ENCODE peak calls at places on chromosomes 3 and 15, in six cellular contexts. R is stomach; G is PC-9; L is left ventricle myocardium inferior; F is CD4-positive, CD25-positive, alpha-beta regulatory T cell; C is fibroblast of lung. X is an unnamed sample.

GRCh38 chr15:37165420-37165819 is 65.1 kb upstream of the MEIS2 start:
- DNase-seq in C (no peak), G (no peak), F (no peak), L (no peak), R (no peak), X (no peak)

GRCh38 chr3:9912294-9912935 is 4.5 kb upstream of the IL17RC start:
- DNase-seq in F (peak; percentile 32), C (peak; percentile 56), L (no peak), G (no peak), R (no peak), X (peak; percentile 66)

GRCh38 chr15:80386151-80386550 is 18.0 kb upstream of the ARNT2 start:
- DNase-seq in R (no peak), G (no peak), F (no peak), C (no peak), L (no peak), X (no peak)

GRCh38 chr15:65940618-65940909 is 71.3 kb downstream of the RAB11A start:
- DNase-seq in C (no peak), L (no peak), R (no peak), F (no peak), G (peak; percentile 43), X (peak; percentile 24)

GRCh38 chr15:58065011-58065444 is 483 bp downstream of the ALDH1A2 start:
- DNase-seq in G (no peak), L (peak; percentile 38), R (no peak), C (no peak), F (no peak), X (no peak)

GRCh38 chr3:89699771-89700170 is 592.4 kb downstream of the EPHA3 start:
- DNase-seq in F (no peak), G (no peak), L (no peak), R (no peak), C (no peak), X (peak; percentile 15)

GRCh38 chr15:83304861-83305661 is 20.6 kb upstream of the BNC1 start:
- DNase-seq in C (no peak), F (no peak), R (no peak), L (no peak), G (peak; percentile 17), X (peak; percentile 90)

GRCh38 chr3:195908439-195909293 is at the start of gene TNK2:
- DNase-seq in R (peak; percentile 47), G (peak; percentile 53), F (peak; percentile 55), L (no peak), C (no peak), X (no peak)

GRCh38 chr3:120418446-120418845 is 32.3 kb downstream of the FSTL1 start:
- DNase-seq in F (no peak), L (no peak), R (no peak), C (no peak), G (no peak), X (no peak)

GRCh38 chr3:26624209-26624775 is 1.7 kb downstream of the LRRC3B start:
- DNase-seq in F (no peak), R (no peak), L (no peak), G (no peak), C (no peak), X (no peak)

GRCh38 chr3:196135693-196136639 is 54.1 kb upstream of the TFRC start:
- DNase-seq in G (peak; percentile 90), L (no peak), R (no peak), F (no peak), C (no peak), X (peak; percentile 97)

GRCh38 chr3:100244264-100244663 is 16.5 kb upstream of the TBC1D23 start:
- DNase-seq in F (no peak), R (no peak), C (no peak), G (no peak), L (no peak), X (no peak)

GRCh38 chr15:51334011-51334426 is 4.4 kb downstream of the CYP19A1 start:
- DNase-seq in G (no peak), R (no peak), C (no peak), F (no peak), L (no peak), X (no peak)

GRCh38 chr15:51335538-51335961 is 2.8 kb downstream of the CYP19A1 start:
- DNase-seq in G (no peak), R (no peak), C (no peak), F (no peak), L (no peak), X (no peak)

GRCh38 chr15:51336011-51336410 is 2.4 kb downstream of the CYP19A1 start:
- DNase-seq in L (peak; percentile 50), G (no peak), F (no peak), R (no peak), C (no peak), X (no peak)

GRCh38 chr15:51333571-51333970 is 4.8 kb downstream of the CYP19A1 start:
- DNase-seq in C (no peak), F (no peak), R (no peak), L (no peak), G (no peak), X (no peak)

GRCh38 chr15:51335087-51335486 is 3.3 kb downstream of the CYP19A1 start:
- DNase-seq in C (no peak), R (no peak), F (no peak), L (no peak), G (no peak), X (no peak)
- H3K4me1 ChIP-seq in C (no peaks in the 10 kb centered on the region), R (no peaks in the 10 kb centered on the region), F (no peaks in the 10 kb centered on the region), L (peaks cover 70% of the 10 kb centered on the region), G (no peaks in the 10 kb centered on the region), X (no peaks in the 10 kb centered on the region)

DNA sequence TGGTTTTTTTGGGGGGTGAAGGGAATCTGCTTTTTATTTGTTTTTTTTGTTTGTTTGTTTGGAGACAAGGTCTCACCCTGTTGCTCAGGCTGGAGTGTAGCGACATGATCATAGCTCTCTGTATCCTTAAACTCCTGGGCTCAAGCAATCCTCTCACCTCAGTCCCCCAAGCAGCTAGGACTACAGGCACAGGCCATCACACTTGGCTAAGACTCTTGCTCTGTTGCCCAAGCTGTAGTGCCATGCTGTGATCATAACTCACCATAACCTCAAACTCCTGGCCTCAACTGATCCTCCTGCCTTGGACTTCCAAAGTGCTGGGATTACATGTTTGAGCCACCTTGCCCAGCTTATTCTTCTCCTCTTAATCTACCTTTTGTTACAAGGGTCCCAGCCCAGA is 31.8 kb downstream of the GPR176 start:
- DNase-seq in F (no peak), L (no peak), G (no peak), C (no peak), R (no peak), X (no peak)
- H3K27ac ChIP-seq in F (no peak overlapping the region), L (no peak overlapping the region), G (no peak overlapping the region), C (no peak overlapping the region), R (no peak overlapping the region), X (peak overlapping the region; percentile 6)

GRCh38 chr3:147408180-147409105 is 722 bp upstream of the ZIC1 start:
- DNase-seq in C (no peak), G (no peak), F (no peak), R (no peak), L (no peak), X (no peak)
- H3K4me1 ChIP-seq in C (peaks cover 4% of the 10 kb centered on the region), G (no peaks in the 10 kb centered on the region), F (peaks cover 29% of the 10 kb centered on the region), R (peaks cover 29% of the 10 kb centered on the region), L (peaks cover 54% of the 10 kb centered on the region), X (no peaks in the 10 kb centered on the region)

GRCh38 chr3:55329849-55330248 is 157.3 kb downstream of the WNT5A start:
- DNase-seq in C (peak; percentile 87), L (no peak), R (no peak), G (peak; percentile 20), F (no peak), X (peak; percentile 76)
- H3K27ac ChIP-seq in C (peak overlapping the region; percentile 74), L (no peak overlapping the region), R (no peak overlapping the region), G (peak overlapping the region; percentile 53), F (no peak overlapping the region), X (no peak overlapping the region)

GRCh38 chr3:174358252-174358651 is 500.9 kb upstream of the NAALADL2 start:
- DNase-seq in F (no peak), R (no peak), G (no peak), C (peak; percentile 16), L (no peak), X (no peak)

GRCh38 chr3:174365796-174366195 is 493.3 kb upstream of the NAALADL2 start:
- DNase-seq in R (no peak), C (no peak), G (no peak), F (no peak), L (no peak), X (no peak)

DNA sequence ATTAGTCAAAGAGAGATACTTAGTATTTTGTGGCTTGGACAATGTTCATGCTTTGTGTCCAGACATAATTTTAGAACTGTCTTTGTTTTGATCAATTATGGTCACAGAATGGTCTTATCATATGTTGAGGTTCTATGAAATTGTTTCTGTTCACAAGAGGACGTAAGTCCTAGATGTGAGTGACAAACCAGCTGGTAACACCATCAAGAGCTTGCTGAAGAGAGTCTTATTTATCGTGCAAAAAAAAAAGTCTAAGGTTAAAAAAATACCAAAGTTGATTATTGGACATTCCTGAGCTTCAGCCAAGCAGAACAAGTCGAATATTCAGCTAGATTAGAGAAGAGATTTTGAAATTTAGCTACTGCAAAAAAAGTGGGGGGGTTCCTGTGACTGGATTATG is 495.9 kb upstream of the NAALADL2 start:
- DNase-seq in F (no peak), R (no peak), G (no peak), C (no peak), L (no peak), X (no peak)
- H3K4me1 ChIP-seq in F (no peaks in the 10 kb centered on the region), R (no peaks in the 10 kb centered on the region), G (no peaks in the 10 kb centered on the region), C (no peaks in the 10 kb centered on the region), L (no peaks in the 10 kb centered on the region), X (no peaks in the 10 kb centered on the region)

GRCh38 chr3:52835766-52836470 is 1.1 kb upstream of the MUSTN1 start:
- DNase-seq in G (no peak), F (no peak), R (no peak), C (no peak), L (peak; percentile 32), X (no peak)
- H3K27ac ChIP-seq in G (no peak overlapping the region), F (no peak overlapping the region), R (no peak overlapping the region), C (no peak overlapping the region), L (peak overlapping the region; percentile 65), X (no peak overlapping the region)

GRCh38 chr3:42655980-42656679 is 2.6 kb downstream of the ZBTB47 start:
- DNase-seq in F (no peak), L (no peak), C (peak; percentile 48), G (no peak), R (no peak), X (no peak)

GRCh38 chr3:42658771-42659390 is 5.4 kb downstream of the ZBTB47 start:
- DNase-seq in G (no peak), L (no peak), F (no peak), C (no peak), R (no peak), X (no peak)

GRCh38 chr3:42658091-42658770 is 4.7 kb downstream of the ZBTB47 start:
- DNase-seq in G (no peak), L (no peak), F (no peak), C (no peak), R (no peak), X (no peak)

GRCh38 chr3:42656680-42657610 is 3.4 kb downstream of the ZBTB47 start:
- DNase-seq in R (no peak), C (no peak), L (no peak), G (no peak), F (no peak), X (no peak)

DNA sequence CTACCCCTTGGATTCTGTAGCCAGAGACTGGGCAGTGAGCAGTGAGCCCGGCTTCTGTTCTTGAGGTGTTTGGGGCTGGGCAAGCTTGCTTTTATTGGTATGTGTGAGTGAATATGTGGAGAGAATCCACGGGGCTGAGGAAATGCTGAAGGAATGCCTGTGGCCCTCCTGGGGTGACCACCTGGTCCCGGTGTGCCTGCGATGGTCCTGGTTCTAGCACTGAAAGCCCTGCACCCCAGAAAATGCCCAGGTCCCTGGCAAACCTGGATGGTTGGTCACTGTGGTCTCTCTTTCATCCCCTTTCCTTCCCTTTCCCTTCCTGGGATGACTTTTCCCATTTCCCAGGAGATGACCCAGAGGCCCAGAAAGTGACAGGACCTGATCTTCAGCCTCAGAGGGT is 4.2 kb downstream of the ZBTB47 start:
- DNase-seq in F (no peak), G (no peak), R (no peak), L (no peak), C (no peak), X (no peak)
- H3K4me1 ChIP-seq in F (peaks cover 15% of the 10 kb centered on the region), G (peaks cover 11% of the 10 kb centered on the region), R (peaks cover 30% of the 10 kb centered on the region), L (peaks cover 75% of the 10 kb centered on the region), C (peaks cover 21% of the 10 kb centered on the region), X (peaks cover 2% of the 10 kb centered on the region)

X was measured in foreskin keratinocyte.